ENCODE peak calls at places on chromosomes 13 and 19, in five cellular contexts. S is A549, G is K562, D is H1, Z is HepG2. H is an unnamed sample.
A peak's percentile ranks its signal among the peaks of the same experiment; 100 is the strongest.

GRCh38 chr19:2610637-2611482 is 91.6 kb downstream of the GNG7 start:
- DNase-seq in Z (peak; percentile 70), S (peak; percentile 56), G (peak; percentile 87), D (peak; percentile 98), H (peak; percentile 85)

GRCh38 chr13:44142540-44142867 is 231.1 kb upstream of the SERP2 start:
- DNase-seq in S (peak; percentile 26), Z (no peak), G (no peak), D (no peak), H (no peak)

GRCh38 chr13:40681341-40682051 is 15.1 kb upstream of the FOXO1 start:
- DNase-seq in G (peak; percentile 17), D (no peak), Z (no peak), S (no peak), H (peak; percentile 92)

GRCh38 chr13:23656637-23657036 is 86.4 kb downstream of the TNFRSF19 start:
- DNase-seq in G (no peak), Z (peak; percentile 45), S (no peak), D (no peak), H (peak; percentile 48)

GRCh38 chr19:27918818-27919217 is 1294.1 kb downstream of the UQCRFS1 start:
- DNase-seq in Z (no peak), S (no peak), D (no peak), G (no peak), H (no peak)

GRCh38 chr19:53158119-53158656 is 665 bp downstream of the ZNF347 start:
- DNase-seq in S (no peak), G (peak; percentile 37), D (peak; percentile 65), Z (no peak), H (peak; percentile 18)

GRCh38 chr19:8486661-8487136 is 15.7 kb downstream of the PRAM1 start:
- DNase-seq in D (no peak), G (no peak), S (no peak), Z (no peak), H (no peak)

GRCh38 chr13:110442946-110443632 is 118.4 kb downstream of the RAB20 start:
- DNase-seq in G (no peak), S (no peak), D (no peak), Z (no peak), H (peak; percentile 34)

GRCh38 chr13:94233401-94233800 is 246.1 kb downstream of the DCT start:
- DNase-seq in G (no peak), Z (no peak), S (peak; percentile 14), D (no peak), H (peak; percentile 26)

GRCh38 chr19:11265785-11266236 is 3.5 kb upstream of the DOCK6 start:
- DNase-seq in S (peak; percentile 71), Z (peak; percentile 93), D (no peak), G (no peak), H (no peak)

GRCh38 chr19:5943623-5944022 is 29.6 kb downstream of the CAPS start:
- DNase-seq in G (no peak), Z (no peak), S (no peak), D (no peak), H (no peak)

GRCh38 chr19:3357731-3358391 is 8.5 kb upstream of the NFIC start:
- DNase-seq in S (no peak), Z (no peak), D (no peak), G (peak; percentile 56), H (no peak)

GRCh38 chr19:29528350-29528945 is 2.7 kb downstream of the VSTM2B start:
- DNase-seq in S (peak; percentile 91), D (peak; percentile 91), G (peak; percentile 77), Z (peak; percentile 49), H (peak; percentile 49)

GRCh38 chr19:47280183-47280797 is 5.6 kb downstream of the INAFM1 start:
- DNase-seq in G (peak; percentile 62), Z (peak; percentile 42), S (peak; percentile 49), D (peak; percentile 93), H (peak; percentile 23)

GRCh38 chr19:3975637-3976087 is 4.8 kb upstream of the DAPK3 start:
- DNase-seq in Z (no peak), D (peak; percentile 49), S (no peak), G (no peak), H (no peak)

GRCh38 chr13:33016414-33017409 is at the start of gene KL:
- DNase-seq in S (no peak), D (peak; percentile 72), Z (no peak), G (no peak), H (no peak)

GRCh38 chr13:50426932-50427331 is 411.7 kb downstream of the KCNRG start:
- DNase-seq in S (no peak), D (no peak), G (no peak), Z (no peak), H (no peak)

GRCh38 chr13:72025836-72026235 is 158.8 kb upstream of the DACH1 start:
- DNase-seq in G (no peak), Z (no peak), S (no peak), D (no peak), H (no peak)

GRCh38 chr19:50557009-50557613 is 11.1 kb downstream of the LRRC4B start:
- DNase-seq in Z (no peak), G (peak; percentile 47), D (peak; percentile 49), S (no peak), H (no peak)

GRCh38 chr19:51733742-51734522 is 10.1 kb upstream of the HAS1 start:
- DNase-seq in D (no peak), S (no peak), G (no peak), Z (no peak), H (no peak)

GRCh38 chr19:2613507-2614295 is 88.8 kb downstream of the GNG7 start:
- DNase-seq in D (peak; percentile 83), S (no peak), G (peak; percentile 69), Z (no peak), H (peak; percentile 23)

GRCh38 chr13:113842336-113843062 is 21.4 kb downstream of the GAS6 start:
- DNase-seq in S (no peak), D (no peak), Z (no peak), G (no peak), H (no peak)

GRCh38 chr19:18193388-18194207 is 580 bp downstream of the MPV17L2 start:
- DNase-seq in D (no peak), S (no peak), G (peak; percentile 56), Z (no peak), H (peak; percentile 6)

GRCh38 chr19:41302624-41303351 is 7.2 kb upstream of the CCDC97 start:
- DNase-seq in S (no peak), D (no peak), G (no peak), Z (no peak), H (no peak)

GRCh38 chr19:16024266-16025107 is 51.8 kb upstream of the TPM4 start:
- DNase-seq in D (no peak), S (no peak), G (no peak), Z (no peak), H (no peak)

GRCh38 chr19:16026756-16027155 is 49.5 kb upstream of the TPM4 start:
- DNase-seq in S (no peak), D (no peak), Z (no peak), G (no peak), H (no peak)

GRCh38 chr19:16025108-16026101 is 50.9 kb upstream of the TPM4 start:
- DNase-seq in Z (peak; percentile 61), G (peak; percentile 50), S (peak; percentile 68), D (no peak), H (peak; percentile 49)

GRCh38 chr19:16026131-16026530 is 50.2 kb upstream of the TPM4 start:
- DNase-seq in Z (no peak), G (no peak), S (no peak), D (no peak), H (no peak)

DNA sequence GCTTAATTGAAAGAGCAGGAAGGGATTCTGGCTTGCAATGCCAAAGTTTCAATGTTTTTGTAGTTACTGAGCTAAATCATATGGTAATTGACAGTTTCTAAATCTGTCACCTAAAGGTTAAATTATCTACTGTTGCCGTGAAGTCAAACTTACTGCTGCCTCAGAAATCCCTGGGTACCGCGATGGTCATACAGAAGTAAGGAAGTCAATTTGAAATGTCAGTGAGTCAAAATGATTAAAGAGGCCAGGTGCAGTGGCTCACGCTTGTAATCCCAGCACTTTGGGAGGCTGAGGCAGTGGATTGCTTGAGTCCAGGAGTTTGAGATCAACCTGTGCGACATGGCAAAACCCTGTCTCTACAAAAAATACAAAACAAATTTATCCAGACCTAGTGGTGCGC is 48.8 kb upstream of the TPM4 start:
- DNase-seq in D (no peak), Z (no peak), S (no peak), G (no peak), H (no peak)
- TF ChIP-seq JUN in D (no peak), Z (no peak), S (no peak), G (no peak), H (no peak)

DNA sequence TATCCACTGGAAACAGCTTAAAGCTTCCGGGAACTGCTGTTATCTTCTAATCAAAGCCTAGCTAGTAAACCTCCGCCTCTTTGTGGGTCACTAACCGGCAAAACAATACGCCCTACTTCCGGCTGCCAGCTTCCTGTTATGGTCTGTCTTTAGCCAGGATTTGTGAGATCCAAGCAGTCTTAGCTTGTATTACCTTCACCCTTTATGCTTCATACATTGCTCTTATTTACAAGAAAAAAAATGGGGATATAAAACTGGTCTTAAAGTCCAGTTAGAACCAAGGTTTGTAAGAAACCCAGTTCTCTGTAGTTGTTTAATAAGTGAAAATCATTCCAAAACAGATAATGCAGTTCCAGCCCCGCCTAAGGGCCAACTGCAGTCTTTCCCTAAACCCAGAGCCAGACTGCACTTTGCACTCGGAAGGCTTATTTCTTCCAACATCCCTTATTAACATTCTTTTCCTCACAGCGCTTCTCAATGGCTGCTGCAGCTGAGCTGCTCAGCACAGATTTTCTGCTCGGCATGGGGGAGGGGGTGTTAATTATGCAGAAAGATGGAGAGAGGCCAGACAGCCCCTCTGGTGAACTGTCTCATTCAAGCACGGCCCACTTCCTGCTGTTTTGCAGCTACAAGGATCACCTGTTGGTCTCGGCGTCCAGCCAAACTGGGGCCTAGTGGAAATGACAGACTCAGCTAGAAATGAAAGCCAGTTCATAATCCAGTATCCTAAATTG is 368.4 kb downstream of the KLF12 start:
- DNase-seq in G (no peak), S (no peak), Z (peak; percentile 75), D (peak; percentile 57), H (peak; percentile 95)
- H3K27ac ChIP-seq in G (no peak overlapping the region), S (no peak overlapping the region), Z (peak overlapping the region; percentile 55), D (no peak overlapping the region), H (peak overlapping the region; percentile 62)

GRCh38 chr19:1408300-1409203 is 1.2 kb downstream of the DAZAP1 start:
- DNase-seq in D (no peak), S (no peak), G (peak; percentile 66), Z (no peak), H (peak; percentile 73)
- TF ChIP-seq JUN in D (no peak), S (no peak), G (no peak), Z (no peak), H (no peak)

GRCh38 chr13:30307194-30307965 is at the start of gene KATNAL1:
- DNase-seq in G (peak; percentile 83), D (peak; percentile 83), Z (peak; percentile 56), S (peak; percentile 48), H (peak; percentile 82)

GRCh38 chr13:30303269-30303668 is 4.1 kb downstream of the KATNAL1 start:
- DNase-seq in G (no peak), Z (no peak), D (no peak), S (no peak), H (no peak)

GRCh38 chr13:30306762-30307193 is 573 bp downstream of the KATNAL1 start:
- DNase-seq in D (peak; percentile 95), S (peak; percentile 52), Z (peak; percentile 87), G (peak; percentile 77), H (peak; percentile 90)

GRCh38 chr13:30307966-30308290 is 577 bp upstream of the KATNAL1 start:
- DNase-seq in D (no peak), G (no peak), S (no peak), Z (no peak), H (no peak)

DNA sequence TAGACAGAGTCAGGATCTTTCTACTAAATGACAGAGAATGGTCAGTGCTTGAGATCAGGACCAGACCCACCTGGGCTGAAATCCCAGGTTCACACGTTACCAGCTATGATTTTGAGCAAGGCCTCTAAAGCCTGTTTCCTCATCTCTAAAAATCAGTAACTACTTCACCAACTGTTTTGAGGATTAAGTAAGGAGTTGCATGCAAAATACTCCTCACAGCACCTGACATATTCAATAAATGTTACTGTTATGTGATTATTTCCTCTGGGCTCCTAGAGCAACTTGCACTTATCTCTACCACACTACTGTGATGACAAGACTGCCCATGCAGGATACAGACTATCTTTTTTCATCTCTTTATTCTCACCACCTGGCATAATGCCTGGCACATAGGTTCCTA is 1.9 kb downstream of the KATNAL1 start:
- DNase-seq in D (no peak), S (no peak), Z (no peak), G (no peak), H (no peak)
- H3K27ac ChIP-seq in D (no peak overlapping the region), S (no peak overlapping the region), Z (no peak overlapping the region), G (no peak overlapping the region), H (no peak overlapping the region)